ENCODE peak calls at places on chromosome 2, in six cellular contexts. C, T, B, A, P and M are unnamed samples.

GRCh38 chr2:206642075-206643025 is at the start of gene FAM237A:
- DNase-seq in B (peak; percentile 42), P (peak; percentile 49), A (no peak), C (peak; percentile 4), T (peak; percentile 84), M (peak; percentile 25)

GRCh38 chr2:225173909-225174308 is 131.6 kb upstream of the DOCK10 start:
- DNase-seq in C (no peak), B (no peak), P (no peak), T (no peak), A (no peak), M (no peak)

GRCh38 chr2:69545477-69545932 is 98.0 kb downstream of the AAK1 start:
- DNase-seq in C (no peak), P (no peak), B (no peak), A (peak; percentile 37), T (no peak), M (no peak)

GRCh38 chr2:8382485-8382884 is 299.4 kb upstream of the ID2 start:
- DNase-seq in A (no peak), C (no peak), T (no peak), P (no peak), B (no peak), M (no peak)

GRCh38 chr2:195419033-195419432 is 238.0 kb upstream of the SLC39A10 start:
- DNase-seq in C (no peak), P (no peak), A (no peak), T (no peak), B (no peak), M (no peak)

GRCh38 chr2:29304399-29304798 is 189.2 kb downstream of the CLIP4 start:
- DNase-seq in T (no peak), P (no peak), A (no peak), B (no peak), C (no peak), M (no peak)

GRCh38 chr2:62383843-62384242 is 122.2 kb downstream of the TMEM17 start:
- DNase-seq in T (no peak), C (no peak), A (no peak), P (no peak), B (no peak), M (no peak)

GRCh38 chr2:216111122-216111521 is 2.0 kb downstream of the XRCC5 start:
- DNase-seq in P (no peak), T (no peak), A (no peak), C (no peak), B (no peak), M (no peak)

GRCh38 chr2:74448771-74449170 is 6.1 kb upstream of the INO80B start:
- DNase-seq in B (no peak), P (no peak), C (no peak), A (no peak), T (no peak), M (no peak)

GRCh38 chr2:229044581-229044980 is 226.5 kb downstream of the PID1 start:
- DNase-seq in P (no peak), A (no peak), B (no peak), C (no peak), T (no peak), M (no peak)

GRCh38 chr2:191846787-191847620 is at the start of gene CAVIN2:
- DNase-seq in A (peak; percentile 20), C (no peak), T (peak; percentile 52), P (peak; percentile 83), B (peak; percentile 55), M (no peak)

GRCh38 chr2:9306910-9307309 is 100.3 kb downstream of the ASAP2 start:
- DNase-seq in C (no peak), A (no peak), P (no peak), B (no peak), T (no peak), M (no peak)

GRCh38 chr2:208306291-208306690 is 40.2 kb downstream of the PIKFYVE start:
- DNase-seq in T (no peak), B (no peak), P (no peak), A (no peak), C (no peak), M (no peak)

GRCh38 chr2:36967236-36967876 is 1.0 kb upstream of the STRN start:
- DNase-seq in T (peak; percentile 35), C (no peak), B (peak; percentile 75), A (no peak), P (no peak), M (no peak)

GRCh38 chr2:21467910-21468309 is 344.1 kb downstream of the TDRD15 start:
- DNase-seq in B (no peak), P (no peak), T (no peak), C (no peak), A (no peak), M (peak; percentile 4)

GRCh38 chr2:128536925-128537620 is 218.4 kb upstream of the HS6ST1 start:
- DNase-seq in T (peak; percentile 66), A (no peak), B (no peak), C (peak; percentile 77), P (no peak), M (peak; percentile 44)

GRCh38 chr2:135337066-135337465 is 194.0 kb downstream of the ZRANB3 start:
- DNase-seq in C (no peak), P (no peak), B (no peak), A (no peak), T (no peak), M (no peak)

GRCh38 chr2:96884299-96885156 is 14.6 kb upstream of the SEMA4C start:
- DNase-seq in P (no peak), C (no peak), B (no peak), A (no peak), T (no peak), M (no peak)

GRCh38 chr2:47069628-47070154 is 85.4 kb downstream of the STPG4 start:
- DNase-seq in P (peak; percentile 83), A (no peak), B (peak; percentile 87), T (peak; percentile 72), C (peak; percentile 82), M (no peak)

GRCh38 chr2:167386694-167387093 is 498.4 kb downstream of the XIRP2 start:
- DNase-seq in P (no peak), C (no peak), B (no peak), T (no peak), A (no peak), M (no peak)

GRCh38 chr2:98729652-98730051 is 1.3 kb downstream of the MGAT4A start:
- DNase-seq in T (no peak), A (no peak), P (no peak), C (no peak), B (no peak), M (no peak)

GRCh38 chr2:26536371-26537068 is 58.6 kb upstream of the OTOF start:
- DNase-seq in B (no peak), A (no peak), C (no peak), P (no peak), T (no peak), M (no peak)

GRCh38 chr2:97662895-97663625 is 784 bp downstream of the ACTR1B start:
- DNase-seq in B (peak; percentile 82), C (no peak), T (peak; percentile 87), A (peak; percentile 82), P (peak; percentile 79), M (peak; percentile 53)

GRCh38 chr2:120771111-120771555 is 35.5 kb downstream of the GLI2 start:
- DNase-seq in A (no peak), P (no peak), T (no peak), B (no peak), C (peak; percentile 61), M (no peak)

GRCh38 chr2:22900674-22901073 is 484.3 kb upstream of the KLHL29 start:
- DNase-seq in A (no peak), B (no peak), C (no peak), P (no peak), T (no peak), M (no peak)

GRCh38 chr2:239862613-239863012 is 162.5 kb downstream of the NDUFA10 start:
- DNase-seq in C (no peak), P (no peak), B (no peak), T (no peak), A (no peak), M (no peak)

GRCh38 chr2:69685321-69686048 is 41.9 kb upstream of the AAK1 start:
- DNase-seq in B (no peak), P (no peak), A (no peak), C (no peak), T (peak; percentile 64), M (peak; percentile 31)

GRCh38 chr2:68737717-68738116 is 3.1 kb downstream of the ARHGAP25 start:
- DNase-seq in A (no peak), T (no peak), B (peak; percentile 40), C (no peak), P (no peak), M (no peak)

GRCh38 chr2:10344105-10345066 is 41.7 kb downstream of the HPCAL1 start:
- DNase-seq in A (no peak), B (no peak), T (no peak), P (no peak), C (no peak), M (no peak)

GRCh38 chr2:45540942-45541341 is 70.1 kb downstream of the SRBD1 start:
- DNase-seq in P (no peak), C (no peak), A (no peak), T (no peak), B (no peak), M (no peak)
- H3K36me3 ChIP-seq in P (no peaks in the 10 kb centered on the region), C (peaks cover 28% of the 10 kb centered on the region), A (peaks cover 11% of the 10 kb centered on the region), T (no peaks in the 10 kb centered on the region), B (no peaks in the 10 kb centered on the region), M (peaks cover 6% of the 10 kb centered on the region)

GRCh38 chr2:86490245-86490644 is 49.1 kb downstream of the KDM3A start:
- DNase-seq in C (no peak), B (no peak), A (no peak), T (no peak), P (no peak), M (no peak)
- H3K36me3 ChIP-seq in C (peaks cover 55% of the 10 kb centered on the region), B (no peaks in the 10 kb centered on the region), A (peaks cover 16% of the 10 kb centered on the region), T (peaks cover 5% of the 10 kb centered on the region), P (no peaks in the 10 kb centered on the region), M (peaks cover 5% of the 10 kb centered on the region)

GRCh38 chr2:241500431-241500975 is 7.9 kb downstream of the STK25 start:
- DNase-seq in P (no peak), B (no peak), A (no peak), T (no peak), C (no peak), M (no peak)
- H3K36me3 ChIP-seq in P (peaks cover 2% of the 10 kb centered on the region), B (no peaks in the 10 kb centered on the region), A (peaks cover 25% of the 10 kb centered on the region), T (no peaks in the 10 kb centered on the region), C (peaks cover 10% of the 10 kb centered on the region), M (peaks cover 4% of the 10 kb centered on the region)

GRCh38 chr2:233262562-233262961 is 11.1 kb downstream of the ATG16L1 start:
- DNase-seq in T (no peak), C (no peak), P (no peak), B (no peak), A (no peak), M (no peak)
- H3K36me3 ChIP-seq in T (no peaks in the 10 kb centered on the region), C (peaks cover 75% of the 10 kb centered on the region), P (peaks cover 5% of the 10 kb centered on the region), B (peaks cover 30% of the 10 kb centered on the region), A (peaks cover 32% of the 10 kb centered on the region), M (peaks cover 3% of the 10 kb centered on the region)

DNA sequence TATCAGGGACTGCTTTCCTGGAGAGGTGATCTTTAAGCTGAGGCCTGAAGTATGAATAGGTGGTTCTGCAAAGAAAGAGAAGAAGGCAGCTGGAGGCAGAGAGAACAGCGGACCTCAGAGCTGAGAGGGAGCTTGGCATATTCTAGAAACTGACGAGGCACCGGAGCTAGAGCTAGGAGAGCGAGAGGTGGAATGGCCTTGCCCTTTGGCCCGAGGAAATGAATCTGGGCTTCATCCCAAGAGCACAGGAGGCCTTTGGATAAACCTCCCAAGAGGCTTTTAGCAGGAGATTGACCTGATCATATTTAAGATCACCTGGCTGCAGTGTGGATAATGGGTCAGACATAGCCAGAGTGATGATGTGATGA is 7.9 kb downstream of the DYSF start:
- DNase-seq in P (no peak), A (no peak), C (no peak), B (no peak), T (no peak), M (no peak)
- H3K36me3 ChIP-seq in P (no peaks in the 10 kb centered on the region), A (no peaks in the 10 kb centered on the region), C (no peaks in the 10 kb centered on the region), B (no peaks in the 10 kb centered on the region), T (no peaks in the 10 kb centered on the region), M (no peaks in the 10 kb centered on the region)